ENCODE peak calls at places on chromosomes 2 and 18, in four cellular contexts. One of them, this sample, is unnamed.

GRCh38 chr2:226893206-226893605 is 57.4 kb downstream of the RHBDD1 start:
- DNase-seq in cardiac muscle cell: no peak
- DNase-seq in fibroblast of villous mesenchyme: peak
- DNase-seq in K562: no peak
- DNase-seq in this sample: no peak

GRCh38 chr2:157004789-157005188 is 252.7 kb upstream of the GALNT5 start:
- DNase-seq in K562: no peak
- DNase-seq in fibroblast of villous mesenchyme: no peak
- DNase-seq in cardiac muscle cell: no peak
- DNase-seq in this sample: no peak

GRCh38 chr2:62663443-62663842 is 42.1 kb upstream of the EHBP1 start:
- DNase-seq in K562: no peak
- DNase-seq in fibroblast of villous mesenchyme: peak
- DNase-seq in cardiac muscle cell: peak
- DNase-seq in this sample: no peak

GRCh38 chr18:78722391-78722790 is 257.2 kb upstream of the SALL3 start:
- DNase-seq in K562: no peak
- DNase-seq in fibroblast of villous mesenchyme: no peak
- DNase-seq in cardiac muscle cell: no peak
- DNase-seq in this sample: no peak

GRCh38 chr2:72037322-72037721 is 110.3 kb downstream of the CYP26B1 start:
- DNase-seq in K562: no peak
- DNase-seq in fibroblast of villous mesenchyme: no peak
- DNase-seq in cardiac muscle cell: no peak
- DNase-seq in this sample: no peak

GRCh38 chr2:68141875-68142274 is 15.8 kb upstream of the PNO1 start:
- DNase-seq in K562: no peak
- DNase-seq in cardiac muscle cell: no peak
- DNase-seq in fibroblast of villous mesenchyme: no peak
- DNase-seq in this sample: no peak

GRCh38 chr18:62436636-62437519 is 85.9 kb upstream of the ZCCHC2 start:
- DNase-seq in K562: no peak
- DNase-seq in fibroblast of villous mesenchyme: peak
- DNase-seq in cardiac muscle cell: peak
- DNase-seq in this sample: peak

GRCh38 chr2:120518819-120519218 is 172.9 kb downstream of the INHBB start:
- DNase-seq in K562: no peak
- DNase-seq in cardiac muscle cell: no peak
- DNase-seq in fibroblast of villous mesenchyme: no peak
- DNase-seq in this sample: no peak

GRCh38 chr18:62236252-62236651 is 49.2 kb downstream of the RELCH start:
- DNase-seq in cardiac muscle cell: no peak
- DNase-seq in fibroblast of villous mesenchyme: no peak
- DNase-seq in K562: no peak
- DNase-seq in this sample: no peak

GRCh38 chr2:56519806-56520205 is 336.0 kb downstream of the CCDC85A start:
- DNase-seq in K562: no peak
- DNase-seq in fibroblast of villous mesenchyme: peak
- DNase-seq in cardiac muscle cell: no peak
- DNase-seq in this sample: no peak

GRCh38 chr18:42176599-42176998 is 221.6 kb downstream of the PIK3C3 start:
- DNase-seq in cardiac muscle cell: no peak
- DNase-seq in fibroblast of villous mesenchyme: no peak
- DNase-seq in K562: no peak
- DNase-seq in this sample: no peak

GRCh38 chr18:33744032-33744697 is 166.1 kb downstream of the ASXL3 start:
- DNase-seq in fibroblast of villous mesenchyme: no peak
- DNase-seq in K562: no peak
- DNase-seq in cardiac muscle cell: no peak
- DNase-seq in this sample: no peak

GRCh38 chr18:63161728-63162195 is 157.8 kb downstream of the BCL2 start:
- DNase-seq in cardiac muscle cell: peak
- DNase-seq in K562: peak
- DNase-seq in fibroblast of villous mesenchyme: peak
- DNase-seq in this sample: peak

GRCh38 chr2:238954841-238955521 is 107.1 kb downstream of the TWIST2 start:
- DNase-seq in K562: no peak
- DNase-seq in fibroblast of villous mesenchyme: peak
- DNase-seq in cardiac muscle cell: no peak
- DNase-seq in this sample: no peak

GRCh38 chr18:36468161-36468560 is 170.6 kb downstream of the FHOD3 start:
- DNase-seq in fibroblast of villous mesenchyme: no peak
- DNase-seq in K562: peak
- DNase-seq in cardiac muscle cell: peak
- DNase-seq in this sample: no peak

GRCh38 chr2:60867848-60868247 is 13.5 kb upstream of the REL start:
- DNase-seq in K562: no peak
- DNase-seq in fibroblast of villous mesenchyme: no peak
- DNase-seq in cardiac muscle cell: no peak
- DNase-seq in this sample: no peak

GRCh38 chr2:180456811-180457210 is 449.7 kb upstream of the CWC22 start:
- DNase-seq in cardiac muscle cell: no peak
- DNase-seq in K562: no peak
- DNase-seq in fibroblast of villous mesenchyme: peak
- DNase-seq in this sample: no peak

GRCh38 chr2:10167316-10167715 is 44.8 kb downstream of the RRM2 start:
- DNase-seq in cardiac muscle cell: no peak
- DNase-seq in fibroblast of villous mesenchyme: no peak
- DNase-seq in K562: no peak
- DNase-seq in this sample: no peak

GRCh38 chr18:79451237-79452125 is 55.8 kb downstream of the NFATC1 start:
- DNase-seq in K562: no peak
- DNase-seq in fibroblast of villous mesenchyme: no peak
- DNase-seq in cardiac muscle cell: no peak
- DNase-seq in this sample: no peak

GRCh38 chr2:105776560-105776928 is 31.8 kb downstream of the NCK2 start:
- DNase-seq in K562: no peak
- DNase-seq in fibroblast of villous mesenchyme: no peak
- DNase-seq in cardiac muscle cell: no peak
- DNase-seq in this sample: no peak

GRCh38 chr2:96533292-96534073 is 3.1 kb upstream of the ARID5A start:
- DNase-seq in cardiac muscle cell: peak
- DNase-seq in fibroblast of villous mesenchyme: peak
- DNase-seq in K562: no peak
- DNase-seq in this sample: peak

GRCh38 chr2:166088634-166089033 is 39.2 kb downstream of the SCN1A start:
- DNase-seq in K562: no peak
- DNase-seq in cardiac muscle cell: peak
- DNase-seq in fibroblast of villous mesenchyme: peak
- DNase-seq in this sample: no peak

GRCh38 chr2:215930505-215931233 is 82.7 kb downstream of the MREG start:
- DNase-seq in K562: no peak
- DNase-seq in cardiac muscle cell: peak
- DNase-seq in fibroblast of villous mesenchyme: peak
- DNase-seq in this sample: no peak

GRCh38 chr2:63872571-63873328 is 31.1 kb downstream of the UGP2 start:
- DNase-seq in K562: no peak
- DNase-seq in cardiac muscle cell: no peak
- DNase-seq in fibroblast of villous mesenchyme: no peak
- DNase-seq in this sample: no peak

GRCh38 chr2:66930499-66931165 is 466.5 kb upstream of the ETAA1 start:
- DNase-seq in cardiac muscle cell: no peak
- DNase-seq in K562: no peak
- DNase-seq in fibroblast of villous mesenchyme: no peak
- DNase-seq in this sample: no peak

GRCh38 chr2:181999255-181999654 is 13.6 kb downstream of the PPP1R1C start:
- DNase-seq in K562: no peak
- DNase-seq in fibroblast of villous mesenchyme: no peak
- DNase-seq in cardiac muscle cell: no peak
- DNase-seq in this sample: no peak

GRCh38 chr2:26617259-26618083 is 23.7 kb downstream of the CIB4 start:
- DNase-seq in fibroblast of villous mesenchyme: no peak
- DNase-seq in K562: no peak
- DNase-seq in cardiac muscle cell: no peak
- DNase-seq in this sample: no peak

GRCh38 chr2:3288455-3289163 is 89.0 kb downstream of the EIPR1 start:
- DNase-seq in cardiac muscle cell: no peak
- DNase-seq in fibroblast of villous mesenchyme: no peak
- DNase-seq in K562: no peak
- DNase-seq in this sample: no peak

GRCh38 chr2:221241072-221241471 is 331.0 kb downstream of the EPHA4 start:
- DNase-seq in cardiac muscle cell: no peak
- DNase-seq in fibroblast of villous mesenchyme: no peak
- DNase-seq in K562: no peak
- DNase-seq in this sample: no peak

GRCh38 chr2:127986548-127987079 is 41.2 kb downstream of the SAP130 start:
- DNase-seq in K562: no peak
- DNase-seq in fibroblast of villous mesenchyme: no peak
- DNase-seq in cardiac muscle cell: no peak
- DNase-seq in this sample: no peak

GRCh38 chr2:127985026-127985734 is 42.7 kb downstream of the SAP130 start:
- DNase-seq in K562: no peak
- DNase-seq in cardiac muscle cell: no peak
- DNase-seq in fibroblast of villous mesenchyme: no peak
- DNase-seq in this sample: no peak

GRCh38 chr2:127984551-127984950 is 43.3 kb downstream of the SAP130 start:
- DNase-seq in fibroblast of villous mesenchyme: peak
- DNase-seq in cardiac muscle cell: no peak
- DNase-seq in K562: peak
- DNase-seq in this sample: no peak

GRCh38 chr2:127985735-127986134 is 42.1 kb downstream of the SAP130 start:
- DNase-seq in K562: no peak
- DNase-seq in fibroblast of villous mesenchyme: no peak
- DNase-seq in cardiac muscle cell: no peak
- DNase-seq in this sample: no peak
- TF ChIP-seq CTCF in K562: no peak
- TF ChIP-seq CTCF in fibroblast of villous mesenchyme: no peak
- TF ChIP-seq CTCF in cardiac muscle cell: no peak
- TF ChIP-seq CTCF in this sample: no peak

DNA sequence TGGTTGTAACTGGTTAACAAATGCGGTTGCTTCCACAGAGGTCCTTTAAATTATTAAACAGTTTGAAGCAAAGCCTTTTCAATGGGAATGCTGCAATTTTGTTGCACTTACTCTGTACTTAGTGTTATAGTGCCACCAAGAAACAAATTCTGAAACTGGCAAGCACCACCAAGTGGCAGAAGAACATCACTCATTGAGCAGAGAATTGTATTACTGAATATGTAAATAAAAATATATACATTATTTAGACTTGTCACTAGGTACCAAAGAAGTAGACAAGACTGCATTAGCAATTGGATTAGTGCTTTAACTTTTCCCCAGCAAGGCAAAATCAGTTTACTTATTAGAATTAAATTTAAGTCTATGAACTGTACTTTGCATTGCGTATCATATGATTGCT is 2.7 kb upstream of the TMEFF2 start:
- DNase-seq in K562: no peak
- DNase-seq in cardiac muscle cell: peak
- DNase-seq in fibroblast of villous mesenchyme: no peak
- DNase-seq in this sample: no peak
- TF ChIP-seq CTCF in K562: no peak
- TF ChIP-seq CTCF in cardiac muscle cell: peak
- TF ChIP-seq CTCF in fibroblast of villous mesenchyme: no peak
- TF ChIP-seq CTCF in this sample: no peak

GRCh38 chr2:159468257-159468656 is 148.1 kb downstream of the BAZ2B start:
- DNase-seq in K562: no peak
- DNase-seq in fibroblast of villous mesenchyme: no peak
- DNase-seq in cardiac muscle cell: no peak
- DNase-seq in this sample: no peak
- TF ChIP-seq CTCF in K562: no peak
- TF ChIP-seq CTCF in fibroblast of villous mesenchyme: no peak
- TF ChIP-seq CTCF in cardiac muscle cell: no peak
- TF ChIP-seq CTCF in this sample: no peak

GRCh38 chr2:189022492-189022891 is 48.3 kb downstream of the COL3A1 start:
- DNase-seq in K562: no peak
- DNase-seq in fibroblast of villous mesenchyme: peak
- DNase-seq in cardiac muscle cell: peak
- DNase-seq in this sample: no peak
- TF ChIP-seq CTCF in K562: no peak
- TF ChIP-seq CTCF in fibroblast of villous mesenchyme: no peak
- TF ChIP-seq CTCF in cardiac muscle cell: no peak
- TF ChIP-seq CTCF in this sample: no peak

GRCh38 chr2:206127656-206128055 is 31.6 kb downstream of the NDUFS1 start:
- DNase-seq in cardiac muscle cell: no peak
- DNase-seq in K562: no peak
- DNase-seq in fibroblast of villous mesenchyme: no peak
- DNase-seq in this sample: no peak
- TF ChIP-seq CTCF in cardiac muscle cell: no peak
- TF ChIP-seq CTCF in K562: no peak
- TF ChIP-seq CTCF in fibroblast of villous mesenchyme: no peak
- TF ChIP-seq CTCF in this sample: no peak

GRCh38 chr2:225288986-225289385 is 110.5 kb upstream of the NYAP2 start:
- DNase-seq in cardiac muscle cell: no peak
- DNase-seq in K562: no peak
- DNase-seq in fibroblast of villous mesenchyme: peak
- DNase-seq in this sample: no peak

DNA sequence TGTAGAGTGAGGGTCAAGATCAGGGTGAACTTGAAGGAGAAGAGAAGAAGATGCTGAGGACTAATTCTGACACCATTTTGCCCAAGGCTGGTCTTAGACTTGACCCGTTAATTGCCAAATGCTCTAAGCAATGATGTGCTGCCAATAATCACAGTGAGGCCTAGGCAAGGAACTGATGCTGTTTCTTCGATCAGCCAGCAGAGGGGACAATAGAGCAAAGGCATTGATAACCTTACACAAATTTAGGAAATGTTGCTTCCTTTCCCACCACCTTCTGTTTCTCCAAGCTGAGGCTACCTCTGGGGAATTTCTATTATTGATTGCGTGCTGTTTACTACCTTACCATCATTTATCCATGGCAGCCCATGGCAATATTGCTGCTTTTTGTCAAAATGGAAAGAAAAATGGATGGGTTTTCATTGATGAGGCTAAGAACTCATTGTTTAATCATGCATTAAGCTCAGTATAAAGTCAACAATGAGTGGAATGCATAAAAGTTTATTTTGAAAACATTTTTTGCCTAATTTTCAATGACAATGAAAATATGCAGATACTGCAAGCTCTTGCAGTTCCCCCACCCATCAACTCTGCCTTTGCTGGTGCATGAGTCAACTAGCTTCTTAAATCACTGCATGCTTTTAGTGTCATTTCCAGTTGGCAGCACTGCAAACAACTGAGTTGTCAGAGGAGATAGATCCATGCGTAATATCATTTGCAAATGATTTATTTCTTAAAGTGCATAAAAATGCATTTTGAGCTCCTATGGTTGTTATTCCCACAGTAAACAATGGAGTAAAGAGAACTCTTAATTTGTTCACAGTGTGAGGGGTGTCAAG is 116.4 kb upstream of the NYAP2 start:
- DNase-seq in cardiac muscle cell: peak
- DNase-seq in K562: peak
- DNase-seq in fibroblast of villous mesenchyme: peak
- DNase-seq in this sample: no peak
- TF ChIP-seq CTCF in cardiac muscle cell: peak
- TF ChIP-seq CTCF in K562: peak
- TF ChIP-seq CTCF in fibroblast of villous mesenchyme: peak
- TF ChIP-seq CTCF in this sample: no peak

GRCh38 chr2:46050489-46050888 is 246.7 kb upstream of the EPAS1 start:
- DNase-seq in K562: no peak
- DNase-seq in fibroblast of villous mesenchyme: no peak
- DNase-seq in cardiac muscle cell: no peak
- DNase-seq in this sample: no peak
- TF ChIP-seq CTCF in K562: peak
- TF ChIP-seq CTCF in fibroblast of villous mesenchyme: no peak
- TF ChIP-seq CTCF in cardiac muscle cell: no peak
- TF ChIP-seq CTCF in this sample: no peak

This sample was measured in omental fat pad.